ENCODE peak calls at places on chromosome 1, in eight cellular contexts. P is D341Med; Y is lower lobe of right lung; M is stimulated activated CD4-positive, alpha-beta T cell treated with anti-CD3 and anti-CD28 coated beads, Interleukin-4, amount 100 ng/mL, for 24 hours; I is neural progenitor cell; R is bronchial epithelial cell; K is esophagus squamous epithelium; E is gastrocnemius medialis. U is an unnamed sample.

GRCh38 chr1:45512641-45513054 is 9.0 kb downstream of the PRDX1 start:
- DNase-seq in P (peak), Y (no peak), M (peak), I (peak), R (peak), K (no peak), E (no peak), U (peak)

GRCh38 chr1:235093685-235094592 is 34.7 kb downstream of the TOMM20 start:
- DNase-seq in P (peak), Y (peak), M (peak), I (peak), R (peak), K (no peak), E (no peak), U (no peak)

GRCh38 chr1:225962440-225962975 is 21.5 kb upstream of the LEFTY2 start:
- DNase-seq in P (peak), Y (peak), M (peak), I (peak), R (no peak), K (no peak), E (no peak), U (no peak)

GRCh38 chr1:34002810-34003209 is 138.9 kb downstream of the HMGB4 start:
- DNase-seq in P (no peak), Y (no peak), M (no peak), I (no peak), R (no peak), K (no peak), E (no peak), U (no peak)

GRCh38 chr1:15525043-15525958 is 1.3 kb upstream of the CASP9 start:
- DNase-seq in P (no peak), Y (peak), M (peak), I (peak), R (peak), K (no peak), E (no peak), U (peak)

GRCh38 chr1:204146965-204147364 is 4.9 kb downstream of the ETNK2 start:
- DNase-seq in P (no peak), Y (no peak), M (no peak), I (no peak), R (no peak), K (no peak), E (no peak), U (no peak)

GRCh38 chr1:30655672-30656071 is 67.7 kb downstream of the MATN1 start:
- DNase-seq in P (no peak), Y (no peak), M (no peak), I (no peak), R (no peak), K (no peak), E (no peak), U (no peak)

GRCh38 chr1:235229868-235230267 is 68.8 kb upstream of the RBM34 start:
- DNase-seq in P (no peak), Y (no peak), M (no peak), I (no peak), R (no peak), K (no peak), E (no peak), U (no peak)

GRCh38 chr1:221708987-221709386 is 32.9 kb downstream of the DUSP10 start:
- DNase-seq in P (no peak), Y (no peak), M (peak), I (peak), R (peak), K (no peak), E (no peak), U (peak)

GRCh38 chr1:161218301-161219077 is 3.4 kb downstream of the FCER1G start:
- DNase-seq in P (no peak), Y (no peak), M (no peak), I (no peak), R (no peak), K (no peak), E (no peak), U (no peak)

GRCh38 chr1:165900576-165901380 is 73.4 kb downstream of the UCK2 start:
- DNase-seq in P (peak), Y (no peak), M (no peak), I (no peak), R (peak), K (no peak), E (no peak), U (no peak)

GRCh38 chr1:88462481-88463261 is 221.4 kb upstream of the PKN2 start:
- DNase-seq in P (peak), Y (peak), M (no peak), I (peak), R (peak), K (no peak), E (no peak), U (peak)

GRCh38 chr1:198157847-198158765 is 1.3 kb downstream of the NEK7 start:
- DNase-seq in P (no peak), Y (no peak), M (no peak), I (peak), R (peak), K (no peak), E (no peak), U (no peak)

GRCh38 chr1:54850737-54851136 is 36.3 kb downstream of the DHCR24 start:
- DNase-seq in P (peak), Y (no peak), M (no peak), I (no peak), R (peak), K (no peak), E (no peak), U (peak)

GRCh38 chr1:167627865-167628641 is 2.0 kb upstream of the RCSD1 start:
- DNase-seq in P (no peak), Y (no peak), M (peak), I (no peak), R (no peak), K (no peak), E (no peak), U (no peak)

GRCh38 chr1:202143011-202143767 is 1.3 kb downstream of the ARL8A start:
- DNase-seq in P (no peak), Y (peak), M (no peak), I (no peak), R (no peak), K (no peak), E (no peak), U (no peak)

GRCh38 chr1:43437031-43437973 is 16.4 kb downstream of the HYI start:
- DNase-seq in P (no peak), Y (no peak), M (no peak), I (no peak), R (no peak), K (no peak), E (no peak), U (no peak)

U was measured in renal cortical epithelial cell.